ENCODE peak calls at places on chromosomes 16 and 17, in six cellular contexts. L is left ventricle myocardium inferior, R is uterus, M is GM23338, A is caudate nucleus, Z is lower lobe of right lung. N is an unnamed sample.

GRCh38 chr17:32876414-32877163 is at the start of gene MYO1D:
- DNase-seq in M (peak; percentile 86), A (peak; percentile 54), Z (peak; percentile 83), R (peak; percentile 52), L (peak; percentile 25), N (peak; percentile 89)

GRCh38 chr17:56231693-56232092 is 78.4 kb downstream of the ANKFN1 start:
- DNase-seq in R (no peak), M (peak; percentile 13), Z (no peak), L (no peak), A (no peak), N (no peak)

GRCh38 chr17:51260960-51261958 is 913 bp downstream of the UTP18 start:
- DNase-seq in A (peak; percentile 32), R (peak; percentile 42), M (peak; percentile 91), L (peak; percentile 57), Z (peak; percentile 81), N (peak; percentile 96)

GRCh38 chr17:68812876-68813584 is 142.2 kb downstream of the ABCA8 start:
- DNase-seq in A (no peak), M (no peak), Z (no peak), L (no peak), R (no peak), N (no peak)

GRCh38 chr17:19705771-19706770 is 10.3 kb downstream of the SLC47A2 start:
- DNase-seq in A (no peak), M (no peak), L (no peak), Z (no peak), R (no peak), N (no peak)

GRCh38 chr16:20812510-20812909 is 6.2 kb downstream of the REXO5 start:
- DNase-seq in R (no peak), Z (no peak), L (no peak), A (no peak), M (no peak), N (no peak)

GRCh38 chr17:18139949-18140348 is 31.4 kb downstream of the MYO15A start:
- DNase-seq in M (peak; percentile 57), R (no peak), Z (no peak), L (no peak), A (no peak), N (no peak)

GRCh38 chr17:82272495-82273326 is 789 bp downstream of the CSNK1D start:
- DNase-seq in Z (peak; percentile 73), L (peak; percentile 56), A (no peak), R (peak; percentile 52), M (peak; percentile 48), N (peak; percentile 92)

GRCh38 chr17:74918906-74919305 is 4.1 kb downstream of the USH1G start:
- DNase-seq in R (no peak), M (no peak), L (no peak), Z (no peak), A (no peak), N (no peak)

GRCh38 chr17:5069724-5070123 is 8.5 kb upstream of the ZFP3 start:
- DNase-seq in L (no peak), A (no peak), M (no peak), Z (no peak), R (no peak), N (no peak)

DNA sequence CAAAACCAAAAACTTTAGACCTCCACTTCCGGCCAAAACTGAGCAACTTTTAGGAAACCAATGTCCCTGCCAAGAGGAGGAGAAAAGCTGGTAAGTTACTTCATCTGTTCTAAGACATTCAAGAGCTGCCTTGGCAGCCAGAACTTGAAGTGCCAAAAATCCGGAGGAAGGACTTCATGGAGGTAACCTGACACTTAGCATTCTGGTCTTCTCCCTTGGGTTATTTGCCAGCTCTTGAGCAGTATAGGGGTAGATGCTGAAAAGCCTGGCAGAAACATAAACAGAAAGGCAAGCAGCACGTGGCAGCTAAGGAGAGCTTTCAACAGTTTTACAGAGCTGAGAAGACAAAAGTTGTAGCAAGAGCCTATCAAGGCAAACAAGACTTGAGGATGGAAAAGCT is 53.2 kb downstream of the CDYL2 start:
- DNase-seq in A (no peak), M (peak; percentile 25), Z (no peak), L (no peak), R (no peak), N (no peak)
- H3K27ac ChIP-seq in A (no peak overlapping the region), M (no peak overlapping the region), Z (no peak overlapping the region), L (no peak overlapping the region), R (no peak overlapping the region), N (no peak overlapping the region)

GRCh38 chr17:44362964-44363612 is 565 bp downstream of the FAM171A2 start:
- DNase-seq in Z (no peak), L (no peak), R (no peak), M (peak; percentile 53), A (no peak), N (no peak)
- H3K27ac ChIP-seq in Z (no peak overlapping the region), L (peak overlapping the region; percentile 6), R (peak overlapping the region; percentile 63), M (no peak overlapping the region), A (peak overlapping the region; percentile 8), N (no peak overlapping the region)

DNA sequence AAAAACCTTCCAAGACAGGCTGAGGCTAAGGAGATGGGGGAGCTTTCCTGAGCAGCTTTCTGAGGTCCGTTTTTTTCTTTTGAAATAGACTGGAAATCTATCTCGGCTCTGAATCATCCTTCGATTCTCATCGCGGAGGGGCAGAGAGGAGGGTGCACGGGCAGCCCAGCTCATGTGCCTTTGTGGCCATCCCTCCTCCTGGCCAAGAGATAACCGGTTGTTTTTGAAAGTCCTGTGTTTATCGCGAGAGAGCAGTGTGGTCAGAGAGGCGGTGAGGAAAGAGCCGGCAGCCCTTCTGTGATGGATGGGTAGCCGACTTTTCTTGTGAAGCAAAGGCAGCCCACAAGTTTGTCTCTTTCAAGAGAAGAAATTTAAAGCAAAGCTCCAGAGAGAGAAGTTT is 191.6 kb downstream of the CCDC182 start:
- DNase-seq in Z (no peak), A (no peak), L (no peak), R (no peak), M (no peak), N (no peak)
- H3K27ac ChIP-seq in Z (no peak overlapping the region), A (peak overlapping the region; percentile 87), L (no peak overlapping the region), R (peak overlapping the region; percentile 11), M (peak overlapping the region; percentile 47), N (no peak overlapping the region)

DNA sequence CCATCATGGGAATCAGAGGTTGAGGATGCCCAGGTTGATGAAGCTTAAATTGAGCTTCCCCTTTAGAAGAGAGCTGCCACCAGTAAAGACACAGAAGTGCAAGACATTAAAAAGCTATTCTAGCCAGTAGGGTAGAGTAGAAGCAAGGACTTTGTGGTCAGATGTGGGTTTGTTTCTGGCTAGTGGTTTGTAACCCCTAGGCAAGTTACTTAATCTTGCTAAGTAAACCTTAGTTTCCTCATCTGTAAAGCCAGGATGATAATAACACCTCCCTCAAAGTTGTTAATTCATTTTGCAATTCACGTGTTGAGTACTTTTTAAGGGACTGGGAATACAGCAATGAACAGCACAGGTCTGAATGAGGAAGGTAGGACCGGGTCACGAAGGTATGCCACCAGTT is 3.6 kb downstream of the SNTB2 start:
- DNase-seq in A (no peak), L (no peak), Z (no peak), M (no peak), R (no peak), N (no peak)
- H3K27ac ChIP-seq in A (no peak overlapping the region), L (no peak overlapping the region), Z (no peak overlapping the region), M (peak overlapping the region; percentile 42), R (no peak overlapping the region), N (peak overlapping the region; percentile 53)

DNA sequence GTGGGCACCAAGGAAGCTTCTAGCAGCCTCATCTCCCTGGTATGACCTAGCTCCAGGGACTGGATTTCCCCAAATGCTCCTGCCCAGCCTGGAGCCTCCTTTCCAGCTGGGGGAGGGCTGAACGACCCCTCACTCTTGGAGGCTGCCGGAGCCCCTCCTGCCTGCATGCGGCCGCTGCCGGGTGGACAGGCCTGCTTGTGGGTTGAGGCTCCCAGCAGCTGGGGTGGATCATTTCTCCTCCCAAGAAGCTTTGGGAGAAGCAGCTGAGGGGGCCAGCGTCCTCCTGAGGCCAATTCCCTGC is 213.6 kb downstream of the SEC14L1 start:
- DNase-seq in A (no peak), R (no peak), Z (no peak), M (no peak), L (no peak), N (no peak)
- H3K27ac ChIP-seq in A (no peak overlapping the region), R (peak overlapping the region; percentile 65), Z (peak overlapping the region; percentile 8), M (no peak overlapping the region), L (peak overlapping the region; percentile 44), N (peak overlapping the region; percentile 52)

DNA sequence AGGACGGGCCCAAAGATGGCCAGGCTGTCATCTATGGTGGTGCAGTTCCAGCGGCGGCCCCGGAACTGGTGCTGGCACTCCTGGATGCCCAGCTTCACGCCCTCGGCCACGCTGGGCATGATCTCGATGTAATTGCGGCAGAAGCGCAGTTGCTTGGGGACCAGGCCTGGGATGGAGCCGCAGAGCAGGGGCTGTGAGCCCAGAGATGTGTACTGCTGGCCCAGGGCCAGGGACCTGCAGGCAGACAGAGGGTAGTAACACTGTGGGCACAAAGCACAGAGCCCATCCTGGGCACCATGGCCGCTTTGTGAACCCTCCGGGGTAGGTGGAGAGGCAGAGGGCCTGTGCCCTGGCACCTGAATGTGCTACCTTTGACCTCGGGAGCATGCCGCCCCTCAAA is 44.8 kb downstream of the WNT3 start:
- DNase-seq in R (no peak), A (no peak), M (no peak), Z (peak; percentile 44), L (no peak), N (no peak)
- H3K27ac ChIP-seq in R (no peak overlapping the region), A (no peak overlapping the region), M (no peak overlapping the region), Z (no peak overlapping the region), L (no peak overlapping the region), N (no peak overlapping the region)

GRCh38 chr17:17028059-17028877 is 14.0 kb upstream of the MPRIP start:
- DNase-seq in R (no peak), M (peak; percentile 69), L (peak; percentile 77), A (no peak), Z (peak; percentile 92), N (no peak)
- H3K27ac ChIP-seq in R (no peak overlapping the region), M (peak overlapping the region; percentile 26), L (no peak overlapping the region), A (no peak overlapping the region), Z (peak overlapping the region; percentile 60), N (no peak overlapping the region)

DNA sequence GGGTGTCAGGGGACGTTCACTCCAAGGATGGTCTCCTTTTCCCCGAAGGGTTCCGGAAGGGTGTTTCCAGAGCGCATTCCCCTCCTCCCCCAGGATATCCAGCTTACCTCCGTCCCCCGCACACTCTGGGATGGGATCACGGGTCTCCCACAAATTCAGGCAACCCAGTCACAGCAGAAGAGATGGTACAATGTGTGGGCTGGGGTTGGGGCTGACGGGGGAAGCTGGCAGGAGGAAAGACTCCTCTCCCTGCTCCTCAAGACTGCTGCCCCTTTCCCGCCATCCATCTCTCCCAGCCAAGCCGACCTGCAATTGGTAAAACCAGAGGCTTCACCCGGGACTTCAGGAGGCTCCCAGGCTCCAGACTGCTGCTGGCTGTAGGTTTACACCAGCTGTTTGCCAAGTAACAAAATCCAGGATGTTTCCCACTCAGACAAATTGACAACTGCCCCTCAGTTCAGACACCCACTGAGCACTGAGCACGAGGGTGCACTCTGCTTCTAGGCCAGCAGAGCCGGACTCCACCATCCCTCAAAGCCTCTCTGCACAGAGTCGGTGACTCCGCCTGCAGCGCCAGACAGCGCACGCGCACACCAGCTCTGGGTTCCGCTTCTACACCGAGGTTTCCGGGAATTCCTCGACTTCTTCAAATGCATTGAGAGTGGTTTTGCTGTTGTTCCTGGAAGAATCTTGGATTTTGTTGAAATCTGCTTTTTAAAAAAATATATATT is 37.7 kb downstream of the ASPA start:
- DNase-seq in M (no peak), R (no peak), L (no peak), A (no peak), Z (no peak), N (no peak)
- H3K27ac ChIP-seq in M (no peak overlapping the region), R (peak overlapping the region; percentile 75), L (peak overlapping the region; percentile 97), A (peak overlapping the region; percentile 100), Z (peak overlapping the region; percentile 70), N (no peak overlapping the region)

DNA sequence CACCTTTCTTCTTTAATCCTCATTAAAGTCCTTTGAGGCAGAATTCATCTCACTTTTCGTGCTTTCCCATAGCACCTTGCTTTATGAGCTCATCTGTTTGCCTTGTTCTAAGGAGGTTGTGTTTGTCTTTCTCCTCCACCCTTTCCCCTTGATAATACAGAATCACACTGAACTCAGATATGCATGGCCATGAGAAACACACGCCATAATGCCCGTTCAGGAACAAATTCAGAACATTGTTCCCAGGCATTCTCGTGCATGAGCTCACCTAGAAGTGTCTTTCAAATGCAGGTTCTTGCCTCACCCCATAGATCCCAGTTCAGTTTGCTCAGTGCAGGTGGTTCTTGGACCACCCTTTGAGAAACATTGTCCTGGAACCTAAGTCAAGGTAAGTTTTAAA is 71.1 kb downstream of the TMEM114 start:
- DNase-seq in R (no peak), Z (no peak), M (no peak), A (no peak), L (no peak), N (no peak)
- H3K27ac ChIP-seq in R (no peak overlapping the region), Z (no peak overlapping the region), M (no peak overlapping the region), A (no peak overlapping the region), L (no peak overlapping the region), N (no peak overlapping the region)

N was measured in spleen.